ENCODE peak calls at places on chromosomes 4 and X, in six cellular contexts. H is heart right ventricle, N is astrocyte of the spinal cord, B is fibroblast of pulmonary artery, Y is LNCaP clone FGC, M is OCI-LY7. V is an unnamed sample.

GRCh38 chrX:118356154-118356701 is 10.3 kb downstream of the WDR44 start:
- DNase-seq in H (no peak), N (no peak), B (no peak), Y (no peak), M (no peak), V (no peak)

GRCh38 chr4:145045180-145045579 is 52.8 kb downstream of the ANAPC10 start:
- DNase-seq in H (no peak), N (no peak), B (no peak), Y (no peak), M (no peak), V (no peak)

GRCh38 chr4:13701937-13702446 is 74.5 kb upstream of the BOD1L1 start:
- DNase-seq in H (no peak), N (peak), B (peak), Y (no peak), M (no peak), V (peak)

GRCh38 chrX:119826399-119826959 is 26.3 kb downstream of the UPF3B start:
- DNase-seq in H (no peak), N (peak), B (peak), Y (no peak), M (no peak), V (peak)

GRCh38 chrX:45070116-45071007 is 130.3 kb downstream of the DIPK2B start:
- DNase-seq in H (peak), N (peak), B (peak), Y (no peak), M (peak), V (peak)

GRCh38 chr4:26065833-26066232 is 151.8 kb downstream of the SMIM20 start:
- DNase-seq in H (no peak), N (no peak), B (no peak), Y (no peak), M (no peak), V (no peak)

GRCh38 chrX:38999967-39000745 is 198.9 kb downstream of the MID1IP1 start:
- DNase-seq in H (no peak), N (no peak), B (no peak), Y (no peak), M (no peak), V (no peak)

GRCh38 chr4:152308925-152309324 is 227.0 kb downstream of the FBXW7 start:
- DNase-seq in H (no peak), N (no peak), B (no peak), Y (peak), M (no peak), V (no peak)

GRCh38 chrX:18291006-18291545 is 63.4 kb downstream of the SCML2 start:
- DNase-seq in H (no peak), N (peak), B (peak), Y (no peak), M (no peak), V (no peak)

GRCh38 chr4:150874386-150875226 is 140.5 kb downstream of the LRBA start:
- DNase-seq in H (peak), N (no peak), B (peak), Y (no peak), M (no peak), V (peak)

GRCh38 chr4:665751-666435 is 8.2 kb downstream of the ATP5ME start:
- DNase-seq in H (no peak), N (no peak), B (no peak), Y (no peak), M (no peak), V (no peak)

GRCh38 chrX:12824944-12825343 is 33.7 kb downstream of the PRPS2 start:
- DNase-seq in H (no peak), N (no peak), B (peak), Y (no peak), M (no peak), V (no peak)

GRCh38 chrX:110363241-110363640 is 4.6 kb downstream of the RTL9 start:
- DNase-seq in H (no peak), N (no peak), B (no peak), Y (no peak), M (no peak), V (no peak)

GRCh38 chr4:11367371-11367770 is 61.3 kb downstream of the HS3ST1 start:
- DNase-seq in H (peak), N (peak), B (peak), Y (peak), M (no peak), V (peak)

GRCh38 chr4:81454498-81454897 is 17.2 kb downstream of the RASGEF1B start:
- DNase-seq in H (no peak), N (no peak), B (no peak), Y (no peak), M (no peak), V (peak)

GRCh38 chrX:12701625-12702024 is 89.6 kb upstream of the PRPS2 start:
- DNase-seq in H (peak), N (peak), B (peak), Y (peak), M (peak), V (peak)

GRCh38 chr4:137309424-137309823 is 222.9 kb downstream of the PCDH18 start:
- DNase-seq in H (no peak), N (no peak), B (no peak), Y (no peak), M (no peak), V (no peak)
- H3K4me3 ChIP-seq in H (no peak), N (no peak), B (no peak), Y (no peak), M (no peak), V (no peak)

GRCh38 chr4:114694770-114695169 is 96.2 kb downstream of the UGT8 start:
- DNase-seq in H (no peak), N (peak), B (peak), Y (peak), M (peak), V (peak)
- TF ChIP-seq CTCF in H (peak), N (peak), B (peak), Y (peak), M (peak), V (peak)

GRCh38 chr4:6687947-6688878 is 5.5 kb upstream of the S100P start:
- DNase-seq in H (no peak), N (no peak), B (no peak), Y (peak), M (no peak), V (peak)
- H3K4me3 ChIP-seq in H (no peak), N (no peak), B (no peak), Y (no peak), M (no peak), V (no peak)

GRCh38 chr4:122602277-122603142 is 18.4 kb downstream of the IL21 start:
- DNase-seq in H (no peak), N (peak), B (peak), Y (peak), M (no peak), V (peak)
- TF ChIP-seq CTCF in H (peak), N (peak), B (peak), Y (peak), M (peak), V (peak)

DNA sequence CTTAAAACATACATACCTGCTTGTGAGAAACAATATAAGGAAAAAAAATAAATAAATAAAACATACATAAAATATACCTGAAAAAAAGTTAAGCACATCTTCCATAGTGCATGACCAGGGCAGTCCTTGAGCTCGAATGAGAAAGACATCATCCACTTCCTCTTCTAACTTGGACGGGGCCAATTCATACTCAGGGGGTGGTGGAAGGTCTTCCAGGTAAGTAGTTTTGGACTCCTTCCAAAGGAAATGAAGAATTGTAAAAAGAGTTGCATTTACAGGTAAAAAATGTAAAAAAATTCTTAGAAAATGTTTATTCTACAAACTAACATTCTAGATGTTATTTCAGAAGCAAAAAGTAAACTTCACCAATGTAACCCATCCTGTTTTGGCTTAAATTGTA is 3.6 kb downstream of the GRSF1 start:
- DNase-seq in H (no peak), N (no peak), B (no peak), Y (no peak), M (no peak), V (no peak)
- H3K4me3 ChIP-seq in H (no peak), N (no peak), B (no peak), Y (no peak), M (peak), V (no peak)

GRCh38 chrX:95509474-95509873 is 1175.2 kb upstream of the DIAPH2 start:
- DNase-seq in H (no peak), N (no peak), B (no peak), Y (no peak), M (no peak), V (no peak)

GRCh38 chrX:95505721-95506120 is 1178.9 kb upstream of the DIAPH2 start:
- DNase-seq in H (no peak), N (no peak), B (no peak), Y (no peak), M (no peak), V (peak)
- TF ChIP-seq CTCF in H (no peak), N (no peak), B (no peak), Y (peak), M (no peak), V (peak)

GRCh38 chr4:176883681-176884418 is 91.1 kb upstream of the VEGFC start:
- DNase-seq in H (no peak), N (peak), B (peak), Y (no peak), M (no peak), V (peak)
- H3K4me3 ChIP-seq in H (no peak), N (peak), B (no peak), Y (no peak), M (no peak), V (no peak)

GRCh38 chr4:86564795-86565194 is 29.3 kb upstream of the PTPN13 start:
- DNase-seq in H (no peak), N (no peak), B (no peak), Y (no peak), M (no peak), V (no peak)
- TF ChIP-seq CTCF in H (no peak), N (no peak), B (no peak), Y (no peak), M (no peak), V (no peak)

V was measured in epithelial cell of esophagus.